ENCODE peak calls at places on chromosomes 13 and 19, in four cellular contexts. J, I, H and O are unnamed samples.

GRCh38 chr19:19259741-19260140 is 13.4 kb downstream of the TM6SF2 start:
- DNase-seq in J (no peak), I (no peak), H (no peak), O (no peak)

GRCh38 chr19:38221421-38221820 is 2.6 kb downstream of the DPF1 start:
- DNase-seq in I (no peak), H (no peak), J (no peak), O (no peak)

GRCh38 chr13:32582281-32582680 is 4.0 kb upstream of the PDS5B start:
- DNase-seq in J (no peak), I (no peak), H (no peak), O (no peak)

GRCh38 chr13:83515267-83515666 is 367.0 kb downstream of the SLITRK1 start:
- DNase-seq in H (no peak), J (no peak), I (no peak), O (no peak)

GRCh38 chr13:44576396-44577235 is 486 bp upstream of the TSC22D1 start:
- DNase-seq in H (no peak), J (peak; percentile 59), I (peak; percentile 21), O (no peak)

GRCh38 chr19:42452590-42452989 is 9.8 kb upstream of the CXCL17 start:
- DNase-seq in J (no peak), I (no peak), H (no peak), O (no peak)

GRCh38 chr13:101019126-101019525 is 344.5 kb upstream of the TMTC4 start:
- DNase-seq in H (no peak), I (no peak), J (no peak), O (no peak)

GRCh38 chr13:93554514-93554913 is 327.9 kb downstream of the GPC6 start:
- DNase-seq in H (no peak), J (no peak), I (no peak), O (no peak)

GRCh38 chr13:27927444-27928352 is 7.9 kb downstream of the PDX1 start:
- DNase-seq in J (no peak), I (no peak), H (no peak), O (no peak)